ENCODE peak calls at places on chromosome 9, in nine cellular contexts. D is stimulated activated CD4-positive, alpha-beta T cell treated with anti-CD3 and anti-CD28 coated beads, Interleukin-4, amount 100 ng/mL, for 4 hours; S is LoVo; N is activated CD4-positive, CD25-positive, alpha-beta regulatory T cell treated with anti-CD3 and anti-CD28 coated beads, Interleukin-2, amount 50 U/mL, for 72 hours; J is psoas muscle; I is activated CD4-positive, alpha-beta T cell treated with anti-CD3 and anti-CD28 coated beads for 36 hours; T is bronchial epithelial cell; C is adrenal gland; Q is GM12891. G is an unnamed sample.

GRCh38 chr9:131045300-131046092 is 36.5 kb downstream of the LAMC3 start:
- DNase-seq in J (no peak), Q (no peak), N (peak), I (peak), C (peak), D (peak), S (no peak), T (no peak), G (no peak)

GRCh38 chr9:119801311-119801710 is 432.1 kb upstream of the BRINP1 start:
- DNase-seq in Q (no peak), I (no peak), D (no peak), N (no peak), J (no peak), S (no peak), C (no peak), T (no peak), G (no peak)

GRCh38 chr9:122095010-122095767 is 2.1 kb upstream of the TTLL11 start:
- DNase-seq in I (peak), Q (no peak), T (peak), N (peak), D (peak), C (peak), S (peak), J (no peak), G (no peak)

GRCh38 chr9:15482146-15482545 is 28.6 kb downstream of the PSIP1 start:
- DNase-seq in J (no peak), S (no peak), C (no peak), I (no peak), T (no peak), D (no peak), N (no peak), Q (no peak), G (no peak)

GRCh38 chr9:77901038-77901437 is 130.6 kb downstream of the GNAQ start:
- DNase-seq in D (no peak), T (no peak), S (no peak), N (no peak), C (no peak), J (no peak), I (no peak), Q (no peak), G (no peak)

GRCh38 chr9:38371495-38371894 is 21.0 kb upstream of the ALDH1B1 start:
- DNase-seq in T (peak), Q (no peak), J (no peak), D (no peak), N (no peak), I (peak), C (peak), S (peak), G (no peak)

GRCh38 chr9:109098221-109098959 is 21.4 kb downstream of the TMEM245 start:
- DNase-seq in D (no peak), T (peak), I (no peak), N (no peak), S (peak), C (peak), J (no peak), Q (no peak), G (peak)

GRCh38 chr9:221989-222776 is 7.5 kb downstream of the DOCK8 start:
- DNase-seq in D (no peak), C (no peak), N (no peak), T (no peak), J (no peak), Q (no peak), S (no peak), I (no peak), G (no peak)

GRCh38 chr9:94920439-94920951 is 194.0 kb downstream of the AOPEP start:
- DNase-seq in D (no peak), J (peak), I (no peak), T (peak), C (no peak), S (no peak), N (no peak), Q (no peak), G (peak)

GRCh38 chr9:120839146-120839545 is 3.6 kb downstream of the PSMD5 start:
- DNase-seq in I (no peak), N (no peak), Q (no peak), D (no peak), T (no peak), S (no peak), C (no peak), J (no peak), G (peak)

GRCh38 chr9:132006657-132007370 is 72.9 kb downstream of the MED27 start:
- DNase-seq in Q (peak), I (peak), S (no peak), C (no peak), T (peak), D (no peak), J (no peak), N (no peak), G (no peak)

GRCh38 chr9:95516736-95517558 is at the start of gene PTCH1:
- DNase-seq in C (peak), Q (no peak), D (peak), T (peak), J (peak), N (no peak), I (peak), S (peak), G (no peak)

GRCh38 chr9:5629312-5630037 is 568 bp downstream of the RIC1 start:
- DNase-seq in S (no peak), J (peak), N (peak), T (peak), I (peak), C (peak), D (peak), Q (no peak), G (no peak)